ENCODE peak calls at places on chromosomes 2 and 18, in eight cellular contexts. A is HFFc6, G is foreskin fibroblast, V is heart left ventricle, Y is GM06990, Q is endothelial cell, W is NB4, H is bronchial epithelial cell. X is an unnamed sample.

GRCh38 chr18:50133526-50133925 is 61.4 kb downstream of the MYO5B start:
- DNase-seq in H (no peak), A (no peak), W (no peak), G (no peak), Q (no peak), V (no peak), Y (no peak), X (no peak)

GRCh38 chr2:156901373-156902031 is 356.0 kb upstream of the GALNT5 start:
- DNase-seq in G (peak; percentile 59), V (no peak), H (no peak), Y (no peak), Q (no peak), W (no peak), A (peak; percentile 79), X (no peak)

GRCh38 chr2:8487461-8487932 is 194.4 kb upstream of the ID2 start:
- DNase-seq in H (peak; percentile 17), W (peak; percentile 43), G (no peak), Q (no peak), Y (no peak), V (no peak), A (no peak), X (no peak)

GRCh38 chr2:73386342-73386868 is 769 bp downstream of the ALMS1 start:
- DNase-seq in Y (no peak), V (no peak), G (no peak), H (no peak), W (no peak), Q (no peak), A (no peak), X (no peak)

GRCh38 chr18:10078053-10078452 is 164.2 kb downstream of the VAPA start:
- DNase-seq in Y (no peak), A (no peak), H (no peak), G (no peak), Q (no peak), W (no peak), V (no peak), X (no peak)

GRCh38 chr2:30226144-30227032 is 4.9 kb upstream of the LBH start:
- DNase-seq in Q (no peak), A (no peak), Y (no peak), G (no peak), H (no peak), W (no peak), V (no peak), X (peak; percentile 63)

GRCh38 chr2:24831216-24831615 is 38.0 kb downstream of the CENPO start:
- DNase-seq in G (no peak), Y (no peak), H (no peak), Q (no peak), A (no peak), V (no peak), W (no peak), X (no peak)

GRCh38 chr2:43942001-43942400 is 53.8 kb downstream of the LRPPRC start:
- DNase-seq in V (no peak), H (no peak), Y (no peak), G (no peak), W (no peak), A (no peak), Q (no peak), X (no peak)

GRCh38 chr2:15142069-15142689 is 419.0 kb downstream of the NBAS start:
- DNase-seq in A (no peak), Q (peak; percentile 23), G (no peak), Y (peak; percentile 81), H (peak; percentile 55), W (peak; percentile 12), V (no peak), X (peak; percentile 83)

GRCh38 chr2:191738667-191739066 is 60.7 kb downstream of the NABP1 start:
- DNase-seq in G (no peak), Y (no peak), W (no peak), Q (no peak), H (no peak), A (no peak), V (no peak), X (no peak)

GRCh38 chr2:152098033-152098797 is 629 bp downstream of the CACNB4 start:
- DNase-seq in H (no peak), Y (peak; percentile 36), G (peak; percentile 16), Q (peak; percentile 41), A (no peak), V (peak; percentile 38), W (peak; percentile 42), X (peak; percentile 63)

GRCh38 chr2:237934186-237934585 is 32.6 kb upstream of the UBE2F start:
- DNase-seq in Q (no peak), V (no peak), H (no peak), A (no peak), G (no peak), Y (no peak), W (no peak), X (no peak)

GRCh38 chr2:121771976-121772742 is 16.7 kb downstream of the TSN start:
- DNase-seq in G (peak; percentile 18), W (no peak), A (no peak), H (no peak), Y (no peak), V (no peak), Q (peak; percentile 36), X (no peak)

GRCh38 chr2:101710036-101710689 is 12.7 kb downstream of the MAP4K4 start:
- DNase-seq in A (no peak), Y (no peak), W (no peak), G (no peak), V (no peak), Q (no peak), H (peak; percentile 61), X (no peak)

GRCh38 chr2:96927420-96928171 is 57.7 kb upstream of the SEMA4C start:
- DNase-seq in Q (no peak), H (peak; percentile 97), A (peak; percentile 30), W (no peak), Y (no peak), G (peak; percentile 39), V (peak; percentile 55), X (no peak)
- TF ChIP-seq CTCF in Q (no peak), H (peak; percentile 59), A (peak; percentile 27), W (no peak), Y (no peak), G (no peak), V (no peak), X (no peak)

GRCh38 chr2:181782630-181783029 is 102.3 kb upstream of the NEUROD1 start:
- DNase-seq in V (no peak), G (no peak), A (no peak), Q (no peak), W (no peak), Y (no peak), H (no peak), X (no peak)
- TF ChIP-seq CTCF in V (no peak), G (no peak), A (no peak), Q (no peak), W (no peak), Y (no peak), H (no peak), X (no peak)

GRCh38 chr18:13375302-13376255 is 157.0 kb downstream of the LDLRAD4 start:
- DNase-seq in V (peak; percentile 63), Q (no peak), H (peak; percentile 56), Y (peak; percentile 43), A (peak; percentile 35), W (peak; percentile 24), G (peak; percentile 84), X (peak; percentile 84)

GRCh38 chr18:13376841-13377351 is 158.3 kb downstream of the LDLRAD4 start:
- DNase-seq in Q (no peak), W (no peak), H (no peak), Y (no peak), V (no peak), G (no peak), A (no peak), X (no peak)

GRCh38 chr18:13374468-13375301 is 156.1 kb downstream of the LDLRAD4 start:
- DNase-seq in A (no peak), V (no peak), H (no peak), Y (no peak), Q (no peak), W (no peak), G (no peak), X (no peak)

GRCh38 chr18:13377496-13377895 is 158.9 kb downstream of the LDLRAD4 start:
- DNase-seq in W (no peak), Y (no peak), A (no peak), V (no peak), G (no peak), Q (no peak), H (no peak), X (no peak)

GRCh38 chr18:13376298-13376840 is 157.8 kb downstream of the LDLRAD4 start:
- DNase-seq in G (no peak), Y (no peak), A (no peak), Q (no peak), W (no peak), H (no peak), V (no peak), X (no peak)
- TF ChIP-seq CTCF in G (no peak), Y (no peak), A (no peak), Q (no peak), W (no peak), H (no peak), V (no peak), X (no peak)

GRCh38 chr2:57207191-57207590 is 839.4 kb upstream of the VRK2 start:
- DNase-seq in H (no peak), Q (no peak), W (no peak), A (no peak), Y (no peak), G (no peak), V (no peak), X (no peak)

GRCh38 chr2:57204364-57204763 is 842.2 kb upstream of the VRK2 start:
- DNase-seq in A (no peak), Q (no peak), V (no peak), G (no peak), Y (no peak), H (no peak), W (no peak), X (no peak)

GRCh38 chr2:57199663-57200062 is 846.9 kb upstream of the VRK2 start:
- DNase-seq in V (no peak), Y (no peak), A (no peak), H (no peak), Q (no peak), W (no peak), G (no peak), X (no peak)

GRCh38 chr2:57209799-57210198 is 836.8 kb upstream of the VRK2 start:
- DNase-seq in A (no peak), W (no peak), G (no peak), V (no peak), Q (no peak), H (no peak), Y (no peak), X (no peak)

GRCh38 chr2:57205241-57205640 is 841.4 kb upstream of the VRK2 start:
- DNase-seq in A (no peak), V (no peak), Q (no peak), H (no peak), G (no peak), W (no peak), Y (no peak), X (no peak)
- TF ChIP-seq CTCF in A (no peak), V (no peak), Q (no peak), H (no peak), G (no peak), W (no peak), Y (no peak), X (no peak)

GRCh38 chr2:2506536-2506935 is 175.5 kb upstream of the MYT1L start:
- DNase-seq in Q (no peak), V (no peak), A (no peak), G (no peak), H (no peak), W (no peak), Y (no peak), X (no peak)
- TF ChIP-seq CTCF in Q (no peak), V (no peak), A (no peak), G (no peak), H (no peak), W (no peak), Y (no peak), X (no peak)